ENCODE peak calls at places on chromosomes 13 and 19, in eight cellular contexts. Z, T, D, I, Q, N, F and G are unnamed samples.

GRCh38 chr13:112756967-112757758 is 67.3 kb downstream of the ATP11A start:
- DNase-seq in D (no peak), F (no peak), Z (no peak), I (no peak), N (no peak), Q (no peak), T (peak), G (no peak)

GRCh38 chr19:33804021-33804799 is 7.5 kb downstream of the KCTD15 start:
- DNase-seq in I (peak), T (peak), Z (peak), D (peak), F (peak), Q (peak), N (peak), G (peak)

GRCh38 chr13:95087746-95088305 is 213.4 kb downstream of the ABCC4 start:
- DNase-seq in F (peak), Q (no peak), D (no peak), N (no peak), I (no peak), T (peak), Z (no peak), G (no peak)

GRCh38 chr13:25860862-25861261 is 191.0 kb downstream of the SHISA2 start:
- DNase-seq in Z (no peak), N (no peak), I (no peak), T (peak), F (peak), Q (no peak), D (no peak), G (peak)

GRCh38 chr13:42094641-42095040 is 46.2 kb downstream of the DGKH start:
- DNase-seq in F (no peak), I (no peak), D (no peak), N (no peak), T (no peak), Q (no peak), Z (no peak), G (no peak)

GRCh38 chr13:25886438-25887214 is 165.2 kb downstream of the SHISA2 start:
- DNase-seq in Q (no peak), N (no peak), I (no peak), Z (no peak), F (peak), T (peak), D (no peak), G (peak)

GRCh38 chr19:51800849-51801244 is 5.9 kb downstream of the FPR3 start:
- DNase-seq in F (no peak), N (no peak), Q (no peak), Z (no peak), D (peak), I (no peak), T (no peak), G (no peak)

GRCh38 chr13:58625703-58626389 is 994.3 kb downstream of the PCDH17 start:
- DNase-seq in D (no peak), T (no peak), N (no peak), F (no peak), Q (no peak), Z (no peak), I (no peak), G (no peak)

GRCh38 chr19:13366529-13367143 is 139.6 kb downstream of the CACNA1A start:
- DNase-seq in D (no peak), Q (no peak), F (peak), N (no peak), T (peak), I (no peak), Z (no peak), G (peak)

GRCh38 chr19:1000095-1000494 is at the start of gene GRIN3B:
- DNase-seq in Z (peak), T (peak), I (peak), D (peak), Q (peak), F (peak), N (peak), G (no peak)

GRCh38 chr13:24511019-24511823 is 1.4 kb downstream of the PARP4 start:
- DNase-seq in I (no peak), N (no peak), Z (peak), F (peak), D (peak), Q (no peak), T (peak), G (peak)

GRCh38 chr19:15532779-15533521 is 24.6 kb downstream of the CYP4F22 start:
- DNase-seq in T (no peak), Q (no peak), D (no peak), N (no peak), Z (peak), I (no peak), F (no peak), G (peak)

GRCh38 chr19:2762783-2763496 is 20.1 kb downstream of the SGTA start:
- DNase-seq in Q (no peak), F (no peak), Z (no peak), I (no peak), T (no peak), N (no peak), D (no peak), G (no peak)

GRCh38 chr13:40496035-40496810 is 170.2 kb downstream of the FOXO1 start:
- DNase-seq in D (no peak), N (no peak), F (no peak), Q (no peak), Z (no peak), T (no peak), I (no peak), G (no peak)

GRCh38 chr19:47369923-47370625 is 21.0 kb downstream of the DHX34 start:
- DNase-seq in T (peak), F (peak), N (no peak), I (no peak), Q (no peak), Z (peak), D (peak), G (peak)

GRCh38 chr13:110509971-110510786 is 51.3 kb downstream of the RAB20 start:
- DNase-seq in I (peak), Z (no peak), F (no peak), N (peak), Q (peak), T (no peak), D (no peak), G (no peak)

GRCh38 chr13:43269037-43269476 is 245.7 kb downstream of the DNAJC15 start:
- DNase-seq in Q (peak), I (no peak), T (peak), Z (peak), F (peak), N (no peak), D (peak), G (peak)

GRCh38 chr13:114101325-114101821 is 31.1 kb downstream of the RASA3 start:
- DNase-seq in T (no peak), F (peak), N (no peak), Q (no peak), I (peak), D (peak), Z (no peak), G (no peak)

GRCh38 chr19:4059931-4060620 is 6.6 kb downstream of the ZBTB7A start:
- DNase-seq in Q (peak), F (peak), N (peak), T (no peak), I (peak), Z (peak), D (peak), G (peak)

GRCh38 chr13:44762946-44763345 is 186.8 kb upstream of the TSC22D1 start:
- DNase-seq in T (no peak), Z (no peak), F (no peak), Q (no peak), I (no peak), N (no peak), D (no peak), G (no peak)

GRCh38 chr13:110124201-110124600 is 182.8 kb downstream of the COL4A1 start:
- DNase-seq in T (no peak), N (no peak), Z (no peak), F (no peak), Q (no peak), D (no peak), I (no peak), G (no peak)

GRCh38 chr13:65653548-65654078 is 1576.5 kb downstream of the PCDH9 start:
- DNase-seq in T (no peak), N (no peak), D (no peak), F (no peak), Z (no peak), I (no peak), Q (no peak), G (no peak)

GRCh38 chr13:67231481-67231940 is 1.4 kb upstream of the PCDH9 start:
- DNase-seq in Z (no peak), N (no peak), D (no peak), I (no peak), Q (no peak), F (no peak), T (no peak), G (peak)

DNA sequence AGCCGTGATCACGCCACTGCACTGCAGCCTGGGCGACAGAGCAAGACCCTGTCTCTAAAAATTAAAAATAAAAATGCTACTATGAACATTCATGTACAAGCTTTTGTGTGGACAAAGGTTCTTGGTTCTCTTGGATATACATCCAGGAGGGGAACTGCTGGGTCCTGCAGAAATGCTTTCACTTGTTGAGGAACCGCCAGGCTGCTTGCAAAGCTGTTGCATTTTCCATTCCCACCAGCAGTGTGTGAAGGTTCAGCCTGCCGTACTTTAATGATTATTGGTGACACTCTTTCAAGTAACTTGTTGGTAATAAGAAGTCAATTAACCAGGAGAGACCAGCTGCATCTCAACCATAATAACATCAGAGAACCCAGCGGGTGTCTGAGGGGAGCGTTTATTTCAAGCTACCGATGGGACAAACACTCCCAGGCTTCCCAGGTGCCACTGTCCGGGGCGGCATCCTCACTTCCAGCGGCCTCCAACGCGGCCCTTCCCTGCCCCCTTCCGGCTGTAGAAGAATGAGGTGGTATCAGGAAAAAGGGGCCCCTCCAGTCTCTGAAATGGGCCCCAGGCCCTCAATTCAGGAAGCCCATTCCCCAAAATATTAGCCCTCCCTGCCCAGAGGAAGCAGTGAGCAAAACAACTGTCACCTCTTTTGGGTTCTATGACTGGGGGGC is 15.2 kb upstream of the PPP1R12C start:
- DNase-seq in Q (no peak), D (no peak), I (no peak), N (no peak), Z (no peak), F (no peak), T (no peak), G (no peak)
- TF ChIP-seq CTCF in Q (no peak), D (no peak), I (no peak), N (peak), Z (peak), F (no peak), T (no peak), G (no peak)

GRCh38 chr13:87998081-87998480 is 326.9 kb downstream of the SLITRK5 start:
- DNase-seq in I (no peak), Z (no peak), N (no peak), Q (no peak), T (no peak), D (no peak), F (no peak), G (no peak)

GRCh38 chr13:87999141-87999765 is 328.1 kb downstream of the SLITRK5 start:
- DNase-seq in N (no peak), D (no peak), T (peak), F (peak), Q (no peak), Z (no peak), I (no peak), G (peak)

GRCh38 chr13:88000787-88001186 is 329.6 kb downstream of the SLITRK5 start:
- DNase-seq in N (no peak), D (no peak), F (no peak), Q (no peak), I (no peak), T (no peak), Z (no peak), G (no peak)

GRCh38 chr13:88000239-88000638 is 329.1 kb downstream of the SLITRK5 start:
- DNase-seq in I (no peak), Z (no peak), N (no peak), F (no peak), T (no peak), D (no peak), Q (no peak), G (peak)

GRCh38 chr13:87999791-88000190 is 328.6 kb downstream of the SLITRK5 start:
- DNase-seq in N (no peak), Q (no peak), F (no peak), Z (no peak), I (no peak), T (no peak), D (no peak), G (peak)
- TF ChIP-seq CTCF in N (no peak), Q (no peak), F (peak), Z (no peak), I (no peak), T (no peak), D (no peak), G (no peak)

GRCh38 chr19:5684694-5685430 is 4.0 kb downstream of the HSD11B1L start:
- DNase-seq in Z (no peak), Q (no peak), N (no peak), I (no peak), T (no peak), D (no peak), F (no peak), G (no peak)
- TF ChIP-seq CTCF in Z (no peak), Q (no peak), N (no peak), I (no peak), T (no peak), D (no peak), F (no peak), G (no peak)

GRCh38 chr13:106110241-106110855 is 425.1 kb downstream of the EFNB2 start:
- DNase-seq in D (no peak), Q (no peak), N (no peak), T (no peak), I (no peak), Z (no peak), F (peak), G (no peak)
- TF ChIP-seq CTCF in D (no peak), Q (no peak), N (no peak), T (no peak), I (no peak), Z (no peak), F (peak), G (no peak)

DNA sequence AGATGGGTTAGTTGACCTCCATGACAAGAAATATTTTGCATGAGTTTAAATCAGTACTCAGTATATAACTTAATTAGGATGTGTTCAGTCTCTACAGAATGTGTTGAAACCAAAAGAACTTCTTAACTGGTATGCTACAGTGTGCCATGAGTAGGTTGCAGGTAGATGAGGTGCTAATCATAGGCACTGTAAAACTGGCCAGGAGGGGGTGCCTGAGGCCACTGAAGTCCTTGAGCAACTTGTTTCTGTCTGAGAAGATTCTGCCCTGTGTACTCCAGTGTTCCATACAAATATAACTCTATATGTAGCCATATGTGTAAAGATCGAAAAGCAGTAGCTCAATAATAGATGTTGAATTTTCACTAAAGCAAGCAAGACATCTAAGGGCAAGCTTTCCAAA is 549.2 kb upstream of the KLF12 start:
- DNase-seq in Z (no peak), T (no peak), N (no peak), D (no peak), F (peak), I (no peak), Q (no peak), G (peak)
- TF ChIP-seq CTCF in Z (no peak), T (peak), N (no peak), D (no peak), F (peak), I (no peak), Q (no peak), G (no peak)